ENCODE peak calls at places on chromosomes 11 and 22, in seven cellular contexts. I, R, H, L, C, K and U are unnamed samples.

GRCh38 chr11:2752204-2752772 is 52.5 kb upstream of the KCNQ1OT1 start:
- DNase-seq in I (no peak), L (peak), C (no peak), R (peak), H (no peak), K (peak), U (peak)

GRCh38 chr22:41722496-41722895 is 23.2 kb downstream of the MEI1 start:
- DNase-seq in I (no peak), C (no peak), H (no peak), R (no peak), L (no peak), K (no peak), U (no peak)

GRCh38 chr11:79487412-79487811 is 46.6 kb upstream of the TENM4 start:
- DNase-seq in I (no peak), H (no peak), C (no peak), R (no peak), L (no peak), K (no peak), U (no peak)

GRCh38 chr22:28604961-28605360 is 74.7 kb downstream of the TTC28 start:
- DNase-seq in H (no peak), C (no peak), I (peak), R (peak), K (no peak), L (no peak), U (no peak)

GRCh38 chr11:85767277-85767676 is 43.7 kb downstream of the SYTL2 start:
- DNase-seq in H (no peak), C (no peak), L (no peak), I (no peak), R (no peak), K (no peak), U (no peak)

GRCh38 chr11:128622137-128622523 is 34.8 kb upstream of the ETS1 start:
- DNase-seq in K (no peak), H (no peak), I (no peak), C (no peak), L (no peak), R (no peak), U (no peak)

GRCh38 chr11:109554951-109555350 is 133.0 kb downstream of the C11orf87 start:
- DNase-seq in C (no peak), R (no peak), I (no peak), K (no peak), L (no peak), H (no peak), U (no peak)

GRCh38 chr11:78884761-78885160 is 310.1 kb upstream of the NARS2 start:
- DNase-seq in H (no peak), C (no peak), L (no peak), I (no peak), R (no peak), K (no peak), U (no peak)

GRCh38 chr22:27668828-27669797 is 132.4 kb downstream of the MN1 start:
- DNase-seq in L (peak), I (peak), C (peak), R (peak), K (no peak), H (peak), U (peak)

GRCh38 chr11:104727768-104728167 is 170.5 kb downstream of the CASP12 start:
- DNase-seq in K (no peak), L (no peak), R (no peak), I (no peak), H (no peak), C (no peak), U (no peak)

GRCh38 chr11:1307998-1308744 is 1.3 kb downstream of the TOLLIP start:
- DNase-seq in K (peak), H (no peak), I (no peak), L (peak), C (peak), R (no peak), U (no peak)

GRCh38 chr22:29030016-29030617 is 31.5 kb downstream of the C22orf31 start:
- DNase-seq in I (no peak), L (peak), R (peak), H (no peak), C (no peak), K (no peak), U (no peak)

GRCh38 chr22:20523118-20523983 is 15.9 kb downstream of the MED15 start:
- DNase-seq in C (no peak), K (no peak), L (peak), H (no peak), R (peak), I (no peak), U (no peak)

GRCh38 chr11:86940122-86940777 is 14.9 kb downstream of the FZD4 start:
- DNase-seq in R (peak), H (no peak), I (peak), L (peak), K (no peak), C (peak), U (no peak)

GRCh38 chr22:50548046-50548912 is 2.6 kb downstream of the KLHDC7B start:
- DNase-seq in K (peak), R (no peak), C (peak), I (no peak), H (no peak), L (no peak), U (no peak)

GRCh38 chr11:2271077-2271326 is 614 bp upstream of the ASCL2 start:
- DNase-seq in I (no peak), H (no peak), K (peak), R (no peak), C (no peak), L (no peak), U (no peak)

GRCh38 chr11:122628691-122629555 is 26.6 kb upstream of the UBASH3B start:
- DNase-seq in K (peak), C (peak), H (peak), I (peak), L (peak), R (peak), U (no peak)

GRCh38 chr11:119453881-119454280 is 30.9 kb upstream of the THY1 start:
- DNase-seq in I (no peak), K (no peak), H (no peak), L (no peak), C (no peak), R (no peak), U (no peak)

GRCh38 chr11:10181811-10182210 is 112.2 kb downstream of the SBF2 start:
- DNase-seq in K (no peak), I (peak), R (peak), C (no peak), L (peak), H (peak), U (no peak)

GRCh38 chr11:19199037-19199436 is 2.7 kb downstream of the CSRP3 start:
- DNase-seq in C (no peak), K (no peak), H (no peak), L (no peak), R (no peak), I (no peak), U (no peak)

GRCh38 chr11:19196458-19196857 is 5.3 kb downstream of the CSRP3 start:
- DNase-seq in R (no peak), K (no peak), L (no peak), H (no peak), I (no peak), C (no peak), U (no peak)

GRCh38 chr11:19200410-19201201 is 1.2 kb downstream of the CSRP3 start:
- DNase-seq in H (no peak), C (no peak), R (peak), I (peak), L (peak), K (no peak), U (no peak)

GRCh38 chr11:19199766-19200165 is 2.0 kb downstream of the CSRP3 start:
- DNase-seq in L (peak), K (no peak), H (no peak), R (peak), C (no peak), I (peak), U (no peak)

DNA sequence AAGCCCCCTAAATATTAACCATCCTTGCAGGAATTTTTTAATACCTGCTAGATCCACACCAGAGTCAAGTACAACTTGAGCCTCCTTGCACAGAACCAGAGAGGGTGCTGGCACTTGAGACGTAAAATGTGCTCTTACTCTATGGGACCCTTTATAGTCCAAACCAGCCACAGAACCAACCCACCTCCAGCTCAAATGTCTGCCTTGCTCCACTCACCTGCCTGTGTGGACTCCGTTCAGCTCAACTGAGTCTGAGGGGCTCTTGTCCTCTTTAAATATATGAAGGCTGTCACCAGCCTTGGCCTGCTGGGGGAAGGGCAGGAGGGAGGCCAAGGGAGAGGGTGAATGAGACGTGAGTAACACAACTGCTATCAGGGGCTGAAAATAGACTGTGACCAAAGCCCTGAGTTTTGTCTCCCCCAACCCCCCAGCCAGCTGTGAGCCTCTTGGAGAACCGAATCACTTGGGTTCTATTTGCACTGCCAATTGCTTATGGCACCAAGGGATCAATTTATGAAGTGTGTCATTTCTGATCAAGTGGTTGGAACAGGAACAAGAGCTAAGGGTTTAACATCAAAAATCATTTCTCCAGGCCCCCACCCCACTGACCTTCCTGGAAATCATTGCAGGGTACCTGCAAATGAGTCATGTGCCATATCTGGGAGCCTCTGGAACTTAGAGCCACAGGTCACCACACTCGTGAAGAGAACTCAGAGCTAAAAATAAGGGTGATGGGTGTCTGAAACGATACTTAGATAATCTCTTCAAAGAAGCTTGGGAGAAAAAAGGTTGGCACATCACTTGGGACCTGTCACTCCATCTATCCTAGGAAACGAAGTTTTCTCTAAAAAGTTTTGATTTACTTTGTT is at the start of gene CSRP3:
- DNase-seq in H (no peak), L (no peak), C (no peak), R (no peak), I (no peak), K (no peak), U (no peak)
- TF ChIP-seq CTCF in H (no peak), L (no peak), C (no peak), R (no peak), I (no peak), K (no peak), U (no peak)

GRCh38 chr11:11659567-11660341 is 37.9 kb upstream of the GALNT18 start:
- DNase-seq in I (no peak), C (no peak), K (no peak), R (no peak), H (peak), L (no peak), U (no peak)
- TF ChIP-seq CTCF in I (peak), C (no peak), K (no peak), R (no peak), H (peak), L (no peak), U (peak)

DNA sequence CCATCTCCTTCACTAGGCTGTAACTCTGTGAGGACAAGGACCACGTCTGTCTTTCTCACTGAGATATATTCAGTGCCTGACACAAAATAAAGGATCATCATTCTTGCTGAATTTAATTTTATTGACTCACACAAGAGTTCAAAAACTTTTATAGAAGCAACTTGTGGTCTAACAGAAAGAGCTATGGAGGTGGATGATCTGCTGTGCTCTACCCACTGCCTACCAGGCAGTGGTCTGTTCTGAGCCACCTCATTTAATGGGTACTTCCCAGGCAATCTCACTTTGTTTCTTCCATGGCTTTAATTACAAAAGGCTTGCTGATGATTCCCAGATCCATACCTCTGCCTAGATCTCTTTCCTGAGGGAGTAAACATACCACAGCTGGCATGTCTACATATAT is 4.7 kb downstream of the BTBD18 start:
- DNase-seq in R (no peak), L (no peak), C (no peak), K (no peak), I (no peak), H (no peak), U (no peak)
- TF ChIP-seq CTCF in R (no peak), L (no peak), C (no peak), K (no peak), I (no peak), H (no peak), U (no peak)

GRCh38 chr22:37090920-37091688 is 18.4 kb downstream of the TMPRSS6 start:
- DNase-seq in L (no peak), C (no peak), I (no peak), H (no peak), R (no peak), K (no peak), U (no peak)
- TF ChIP-seq CTCF in L (no peak), C (no peak), I (no peak), H (no peak), R (no peak), K (no peak), U (no peak)

GRCh38 chr11:65452806-65453490 is 30.4 kb downstream of the NEAT1 start:
- DNase-seq in I (no peak), R (peak), K (no peak), H (no peak), L (peak), C (no peak), U (no peak)

GRCh38 chr11:65459552-65459951 is 37.0 kb downstream of the NEAT1 start:
- DNase-seq in R (no peak), C (no peak), K (no peak), L (no peak), H (no peak), I (no peak), U (peak)

GRCh38 chr11:65454696-65455456 is 32.3 kb downstream of the NEAT1 start:
- DNase-seq in K (peak), R (peak), H (peak), C (peak), I (peak), L (peak), U (peak)

GRCh38 chr11:65456418-65456817 is 33.8 kb downstream of the NEAT1 start:
- DNase-seq in K (no peak), C (no peak), L (no peak), I (no peak), H (no peak), R (no peak), U (no peak)

DNA sequence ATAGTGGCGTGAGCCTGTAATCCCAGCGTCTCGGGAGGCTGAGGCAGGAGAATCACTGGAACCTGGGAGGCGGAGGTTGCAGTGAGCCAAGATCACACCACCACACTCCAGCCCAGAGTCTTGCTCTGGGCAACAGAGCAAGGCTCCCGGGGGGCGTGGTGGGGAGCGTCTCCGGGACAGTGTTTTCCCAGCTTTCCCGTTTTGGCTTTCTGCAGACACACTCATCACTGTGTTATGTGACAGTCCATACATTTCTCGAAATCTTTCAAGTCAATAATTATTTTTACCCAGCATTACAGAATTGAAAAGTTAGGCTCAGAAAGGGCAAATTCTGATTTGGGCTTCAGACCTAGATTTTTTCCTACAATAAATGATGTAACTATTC is 31.7 kb downstream of the NEAT1 start:
- DNase-seq in C (no peak), R (peak), H (no peak), K (no peak), L (peak), I (no peak), U (no peak)
- TF ChIP-seq CTCF in C (no peak), R (no peak), H (no peak), K (no peak), L (no peak), I (no peak), U (no peak)

GRCh38 chr22:47213571-47214230 is 451.3 kb downstream of the TBC1D22A start:
- DNase-seq in R (peak), L (peak), C (no peak), K (no peak), H (peak), I (no peak), U (no peak)
- TF ChIP-seq CTCF in R (peak), L (peak), C (peak), K (peak), H (peak), I (peak), U (peak)

GRCh38 chr11:35200811-35201341 is 61.9 kb downstream of the CD44 start:
- DNase-seq in I (no peak), R (no peak), C (no peak), L (no peak), H (no peak), K (no peak), U (no peak)
- TF ChIP-seq CTCF in I (no peak), R (no peak), C (no peak), L (no peak), H (no peak), K (no peak), U (no peak)